ENCODE peak calls at places on chromosome 15, in six cellular contexts. G, L, T, N, W and A are unnamed samples.

GRCh38 chr15:95363636-95364035 is 966.9 kb upstream of the NR2F2 start:
- DNase-seq in N (no peak), T (no peak), L (no peak), W (no peak), G (no peak), A (no peak)

GRCh38 chr15:65611888-65612615 is 1.1 kb upstream of the INTS14 start:
- DNase-seq in W (peak), G (no peak), T (no peak), N (no peak), L (no peak), A (no peak)

GRCh38 chr15:69976366-69976994 is 121.2 kb downstream of the TLE3 start:
- DNase-seq in N (peak), T (peak), G (no peak), L (no peak), W (peak), A (no peak)

GRCh38 chr15:31974855-31975421 is 55.4 kb upstream of the CHRNA7 start:
- DNase-seq in T (peak), N (peak), L (no peak), W (peak), G (no peak), A (no peak)

GRCh38 chr15:96565266-96565665 is 234.8 kb downstream of the NR2F2 start:
- DNase-seq in L (no peak), W (no peak), T (no peak), N (no peak), G (no peak), A (no peak)

GRCh38 chr15:57319919-57320542 is 56.3 kb upstream of the CGNL1 start:
- DNase-seq in W (no peak), T (no peak), G (no peak), L (no peak), N (no peak), A (no peak)

GRCh38 chr15:27704939-27705514 is 394.1 kb downstream of the OCA2 start:
- DNase-seq in N (no peak), T (no peak), G (no peak), L (no peak), W (peak), A (no peak)

GRCh38 chr15:88902491-88902835 is 7.1 kb upstream of the HAPLN3 start:
- DNase-seq in G (no peak), W (no peak), L (no peak), N (no peak), T (no peak), A (no peak)

GRCh38 chr15:66611257-66612053 is 45.7 kb upstream of the LCTL start:
- DNase-seq in G (no peak), W (no peak), N (no peak), T (peak), L (no peak), A (peak)

GRCh38 chr15:70054366-70054765 is 43.4 kb downstream of the TLE3 start:
- DNase-seq in W (no peak), T (no peak), L (peak), N (no peak), G (no peak), A (no peak)

GRCh38 chr15:77013786-77014136 is 18.8 kb downstream of the PSTPIP1 start:
- DNase-seq in T (no peak), W (no peak), L (no peak), N (peak), G (no peak), A (peak)

DNA sequence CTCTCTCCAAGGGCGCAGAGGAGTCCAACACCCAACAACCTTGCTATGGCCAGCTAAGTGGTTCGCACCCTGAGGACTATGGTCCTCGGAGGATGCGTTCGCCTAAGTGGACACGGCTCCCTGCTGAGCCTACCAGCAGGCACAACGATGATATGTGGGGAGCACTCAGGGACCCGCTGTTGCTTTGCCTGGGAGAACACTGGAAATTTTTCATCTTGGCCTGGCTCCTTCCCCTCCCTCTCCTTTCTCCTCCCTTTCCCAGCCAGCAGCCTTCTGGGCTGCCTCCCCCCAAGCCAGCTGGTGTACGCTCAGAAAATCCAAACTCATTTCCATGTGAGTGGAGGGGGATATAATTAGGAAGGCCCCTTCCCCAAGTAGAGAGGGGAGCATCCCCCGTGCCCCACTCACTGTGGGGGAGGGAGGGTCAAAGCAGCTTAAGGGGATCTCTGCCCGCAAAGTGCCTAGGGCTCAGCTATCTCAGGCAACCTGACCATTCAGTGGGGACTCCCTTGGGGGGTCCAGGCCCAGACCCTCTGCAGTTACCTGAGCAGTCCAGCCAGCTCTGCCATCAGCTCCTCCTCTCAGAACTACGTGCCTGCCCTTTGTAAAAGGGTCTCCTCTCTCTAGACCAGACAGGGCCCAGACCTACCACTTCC is 630 bp upstream of the SEMA7A start:
- DNase-seq in N (no peak), W (peak), G (no peak), T (no peak), L (no peak), A (no peak)
- H3K4me3 ChIP-seq in N (peak), W (peak), G (peak), T (no peak), L (peak), A (peak)

GRCh38 chr15:63986751-63987341 is 59.4 kb downstream of the DAPK2 start:
- DNase-seq in N (no peak), W (no peak), T (no peak), G (no peak), L (no peak), A (peak)

GRCh38 chr15:63984331-63984730 is 62.0 kb downstream of the DAPK2 start:
- DNase-seq in T (no peak), L (no peak), N (no peak), G (no peak), W (no peak), A (peak)

GRCh38 chr15:63986185-63986680 is 60.1 kb downstream of the DAPK2 start:
- DNase-seq in T (no peak), W (no peak), L (no peak), G (no peak), N (no peak), A (no peak)

GRCh38 chr15:63983071-63983711 is 63.1 kb downstream of the DAPK2 start:
- DNase-seq in W (peak), L (no peak), N (no peak), T (no peak), G (no peak), A (no peak)

DNA sequence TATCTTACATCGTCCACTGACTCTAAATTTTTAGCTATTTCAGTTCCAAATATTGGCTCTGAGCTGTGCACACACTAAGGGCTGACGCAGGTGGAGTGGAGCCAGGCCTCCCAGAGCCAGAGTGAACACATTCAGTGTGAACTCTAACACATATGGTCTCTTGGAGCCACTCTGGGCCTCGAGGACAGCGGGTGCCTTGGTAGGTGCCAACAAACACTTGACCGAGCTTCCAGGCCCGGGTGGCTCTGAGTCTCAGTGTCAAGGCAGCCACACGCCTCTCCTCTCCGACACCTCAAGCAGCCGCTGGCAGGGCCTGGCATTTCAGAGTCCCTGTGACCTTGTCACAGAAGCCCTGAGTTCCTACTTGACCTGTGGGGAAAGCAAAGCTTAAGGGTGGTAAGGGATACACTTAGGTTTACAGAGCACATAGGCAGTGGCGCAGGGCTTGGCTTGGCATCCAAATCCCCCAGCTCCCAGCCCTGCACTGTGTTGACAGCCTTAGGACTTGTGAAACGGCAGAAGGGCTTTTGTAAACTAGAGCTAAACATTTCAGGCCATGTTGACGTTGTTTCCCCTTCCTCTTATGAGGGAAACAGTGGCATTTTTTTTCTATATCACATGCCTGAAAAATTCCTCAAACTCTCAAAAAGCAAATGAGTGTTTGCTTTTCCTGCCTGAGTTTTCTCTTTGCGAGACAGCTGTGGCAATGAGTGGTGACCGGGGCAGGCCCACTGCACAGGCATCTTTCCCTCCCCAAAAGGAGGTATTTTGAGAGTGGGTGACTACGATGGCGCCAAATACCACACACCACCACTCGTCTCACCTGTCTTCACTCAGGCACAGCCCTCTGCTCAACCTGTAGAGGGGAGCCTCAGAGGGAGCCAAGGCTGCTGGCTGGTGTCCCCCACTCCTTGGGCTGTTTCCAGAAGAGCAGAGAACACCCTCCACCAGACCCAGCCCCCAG is 60.8 kb downstream of the DAPK2 start:
- DNase-seq in W (no peak), L (peak), G (peak), N (no peak), T (peak), A (peak)
- H3K4me3 ChIP-seq in W (no peak), L (no peak), G (no peak), N (no peak), T (no peak), A (no peak)

DNA sequence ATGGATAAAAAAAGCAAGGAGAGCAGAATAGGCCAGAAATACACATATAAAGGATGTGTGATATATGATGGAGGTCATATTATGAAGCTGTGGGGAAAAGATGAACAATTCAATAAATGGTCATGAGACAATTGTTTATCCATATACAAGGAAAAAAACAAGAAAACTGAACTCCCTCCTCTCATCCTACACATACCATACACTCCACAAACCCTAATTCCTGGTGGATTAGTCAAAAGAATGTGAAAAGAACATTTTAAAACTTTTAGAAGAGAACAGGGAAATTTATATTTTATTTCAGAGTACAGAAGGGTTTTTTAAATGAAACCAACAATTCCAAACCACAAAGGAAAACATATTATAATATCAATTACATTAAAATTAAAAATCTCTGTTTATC is 34.5 kb upstream of the NR2E3 start:
- DNase-seq in N (no peak), T (no peak), W (no peak), L (no peak), G (no peak), A (no peak)
- H3K4me3 ChIP-seq in N (no peak), T (no peak), W (no peak), L (no peak), G (no peak), A (no peak)

GRCh38 chr15:60576515-60576914 is 97.6 kb upstream of the ICE2 start:
- DNase-seq in W (no peak), G (no peak), L (no peak), T (no peak), N (no peak), A (no peak)
- H3K4me3 ChIP-seq in W (no peak), G (no peak), L (no peak), T (no peak), N (no peak), A (no peak)